ENCODE peak calls at places on chromosomes 1 and 21, in five cellular contexts. One of them, this sample, is unnamed.

GRCh38 chr1:217482356-217483102 is 148.4 kb downstream of the GPATCH2 start:
- DNase-seq in activated T-helper 9 cell treated with anti-CD3 and anti-CD28 coated beads, Interleukin-2, amount 50 U/mL, for 16 hours: peak; percentile 23
- DNase-seq in germinal center: no peak
- DNase-seq in CD8-positive, alpha-beta T cell: no peak
- DNase-seq in hypothalamus: no peak
- DNase-seq in this sample: no peak

GRCh38 chr21:25385912-25386474 is 221.3 kb downstream of the MRPL39 start:
- DNase-seq in activated T-helper 9 cell treated with anti-CD3 and anti-CD28 coated beads, Interleukin-2, amount 50 U/mL, for 16 hours: no peak
- DNase-seq in germinal center: peak; percentile 38
- DNase-seq in CD8-positive, alpha-beta T cell: no peak
- DNase-seq in hypothalamus: no peak
- DNase-seq in this sample: peak; percentile 70

GRCh38 chr1:6603851-6604558 is 1.3 kb upstream of the KLHL21 start:
- DNase-seq in activated T-helper 9 cell treated with anti-CD3 and anti-CD28 coated beads, Interleukin-2, amount 50 U/mL, for 16 hours: no peak
- DNase-seq in germinal center: no peak
- DNase-seq in CD8-positive, alpha-beta T cell: no peak
- DNase-seq in hypothalamus: peak; percentile 43
- DNase-seq in this sample: peak; percentile 73

GRCh38 chr1:6591222-6591621 is 11.4 kb downstream of the ZBTB48 start:
- DNase-seq in activated T-helper 9 cell treated with anti-CD3 and anti-CD28 coated beads, Interleukin-2, amount 50 U/mL, for 16 hours: no peak
- DNase-seq in germinal center: no peak
- DNase-seq in CD8-positive, alpha-beta T cell: no peak
- DNase-seq in hypothalamus: peak; percentile 23
- DNase-seq in this sample: no peak

GRCh38 chr1:119752592-119752991 is 16.1 kb downstream of the HMGCS2 start:
- DNase-seq in activated T-helper 9 cell treated with anti-CD3 and anti-CD28 coated beads, Interleukin-2, amount 50 U/mL, for 16 hours: no peak
- DNase-seq in germinal center: no peak
- DNase-seq in CD8-positive, alpha-beta T cell: no peak
- DNase-seq in hypothalamus: no peak
- DNase-seq in this sample: no peak

GRCh38 chr1:94160811-94161210 is 39.9 kb upstream of the ABCA4 start:
- DNase-seq in activated T-helper 9 cell treated with anti-CD3 and anti-CD28 coated beads, Interleukin-2, amount 50 U/mL, for 16 hours: no peak
- DNase-seq in germinal center: no peak
- DNase-seq in CD8-positive, alpha-beta T cell: no peak
- DNase-seq in hypothalamus: no peak
- DNase-seq in this sample: peak; percentile 82

GRCh38 chr1:225880210-225880584 is 2.0 kb downstream of the TMEM63A start:
- DNase-seq in activated T-helper 9 cell treated with anti-CD3 and anti-CD28 coated beads, Interleukin-2, amount 50 U/mL, for 16 hours: no peak
- DNase-seq in germinal center: no peak
- DNase-seq in CD8-positive, alpha-beta T cell: no peak
- DNase-seq in hypothalamus: peak; percentile 81
- DNase-seq in this sample: no peak

GRCh38 chr1:91609571-91609970 is 108.9 kb downstream of the CDC7 start:
- DNase-seq in activated T-helper 9 cell treated with anti-CD3 and anti-CD28 coated beads, Interleukin-2, amount 50 U/mL, for 16 hours: no peak
- DNase-seq in germinal center: no peak
- DNase-seq in CD8-positive, alpha-beta T cell: no peak
- DNase-seq in hypothalamus: no peak
- DNase-seq in this sample: no peak

GRCh38 chr1:47921935-47922415 is 75.2 kb downstream of the TRABD2B start:
- DNase-seq in activated T-helper 9 cell treated with anti-CD3 and anti-CD28 coated beads, Interleukin-2, amount 50 U/mL, for 16 hours: no peak
- DNase-seq in germinal center: no peak
- DNase-seq in CD8-positive, alpha-beta T cell: no peak
- DNase-seq in hypothalamus: no peak
- DNase-seq in this sample: no peak

GRCh38 chr1:196535727-196536126 is 72.5 kb downstream of the KCNT2 start:
- DNase-seq in activated T-helper 9 cell treated with anti-CD3 and anti-CD28 coated beads, Interleukin-2, amount 50 U/mL, for 16 hours: no peak
- DNase-seq in germinal center: no peak
- DNase-seq in CD8-positive, alpha-beta T cell: no peak
- DNase-seq in hypothalamus: no peak
- DNase-seq in this sample: no peak

GRCh38 chr1:12407050-12407961 is 177.5 kb downstream of the VPS13D start:
- DNase-seq in activated T-helper 9 cell treated with anti-CD3 and anti-CD28 coated beads, Interleukin-2, amount 50 U/mL, for 16 hours: no peak
- DNase-seq in germinal center: no peak
- DNase-seq in CD8-positive, alpha-beta T cell: no peak
- DNase-seq in hypothalamus: no peak
- DNase-seq in this sample: peak; percentile 8

GRCh38 chr1:96487404-96487803 is 234.2 kb upstream of the PTBP2 start:
- DNase-seq in activated T-helper 9 cell treated with anti-CD3 and anti-CD28 coated beads, Interleukin-2, amount 50 U/mL, for 16 hours: no peak
- DNase-seq in germinal center: no peak
- DNase-seq in CD8-positive, alpha-beta T cell: no peak
- DNase-seq in hypothalamus: no peak
- DNase-seq in this sample: no peak

GRCh38 chr1:237864338-237865244 is 26.1 kb downstream of the ZP4 start:
- DNase-seq in activated T-helper 9 cell treated with anti-CD3 and anti-CD28 coated beads, Interleukin-2, amount 50 U/mL, for 16 hours: no peak
- DNase-seq in germinal center: no peak
- DNase-seq in CD8-positive, alpha-beta T cell: no peak
- DNase-seq in hypothalamus: peak; percentile 43
- DNase-seq in this sample: peak; percentile 25